ENCODE peak calls at places on chromosomes 12 and 14, in five cellular contexts. K is body of pancreas, I is heart left ventricle, S is A549, G is upper lobe of left lung. W is an unnamed sample. For H3K9me3, the result is how much of the 10 kb centered on the place peaks cover.

GRCh38 chr14:30553311-30553989 is 5.5 kb upstream of the G2E3 start:
- ATAC-seq in S (peak), I (no peak), K (no peak), G (no peak), W (no peak)

GRCh38 chr14:85529803-85530574 is at the start of gene FLRT2:
- ATAC-seq in S (peak), K (peak), G (peak), I (peak), W (no peak)

GRCh38 chr12:120692524-120693033 is 5.6 kb downstream of the MLEC start:
- ATAC-seq in G (no peak), S (peak), K (no peak), I (no peak), W (no peak)

GRCh38 chr14:63727736-63728728 is at the start of gene SGPP1:
- ATAC-seq in S (peak), K (peak), G (peak), I (peak), W (peak)

GRCh38 chr14:60863251-60863650 is 117.6 kb downstream of the TRMT5 start:
- ATAC-seq in S (no peak), G (no peak), I (no peak), K (no peak), W (no peak)

GRCh38 chr14:91227183-91227628 is 17.3 kb downstream of the GPR68 start:
- ATAC-seq in I (no peak), K (no peak), G (no peak), S (no peak), W (no peak)

GRCh38 chr14:57501039-57501557 is 7.4 kb upstream of the CCDC198 start:
- ATAC-seq in S (no peak), I (no peak), G (no peak), K (no peak), W (no peak)

GRCh38 chr14:72962829-72963312 is 36.6 kb downstream of the DCAF4 start:
- ATAC-seq in S (peak), G (peak), I (no peak), K (no peak), W (no peak)

GRCh38 chr12:40376533-40377267 is 151.9 kb downstream of the LRRK2 start:
- ATAC-seq in G (no peak), S (no peak), I (no peak), K (no peak), W (no peak)

GRCh38 chr12:124391340-124392261 is 96.7 kb downstream of the RFLNA start:
- ATAC-seq in G (peak), I (no peak), K (no peak), S (no peak), W (no peak)

GRCh38 chr14:96627811-96628775 is 125.9 kb downstream of the PAPOLA start:
- ATAC-seq in S (no peak), K (no peak), I (no peak), G (no peak), W (no peak)

GRCh38 chr12:120849765-120850164 is 54.4 kb downstream of the SPPL3 start:
- ATAC-seq in S (peak), G (no peak), I (peak), K (peak), W (no peak)

GRCh38 chr12:118036672-118037411 is 20.3 kb downstream of the RFC5 start:
- ATAC-seq in I (peak), K (no peak), S (no peak), G (no peak), W (no peak)

GRCh38 chr14:99566390-99567354 is 37.3 kb downstream of the CCDC85C start:
- ATAC-seq in I (no peak), K (no peak), S (no peak), G (no peak), W (no peak)

GRCh38 chr14:55411426-55412389 is at the start of gene ATG14:
- ATAC-seq in G (peak), S (peak), I (peak), K (peak), W (peak)

GRCh38 chr12:93679308-93679933 is 2.2 kb downstream of the CRADD start:
- ATAC-seq in I (peak), K (no peak), G (no peak), S (no peak), W (no peak)

GRCh38 chr12:93676408-93677194 is 574 bp upstream of the CRADD start:
- ATAC-seq in S (peak), G (no peak), I (no peak), K (peak), W (no peak)

GRCh38 chr12:93678779-93679178 is 1.6 kb downstream of the CRADD start:
- ATAC-seq in S (no peak), K (no peak), G (no peak), I (no peak), W (no peak)

GRCh38 chr12:93674386-93674785 is 2.8 kb upstream of the CRADD start:
- ATAC-seq in S (no peak), G (no peak), K (no peak), I (no peak), W (no peak)

GRCh38 chr12:93677195-93678064 is at the start of gene CRADD:
- ATAC-seq in G (peak), I (peak), S (peak), K (peak), W (peak)
- TF ChIP-seq CTCF in G (no peak), I (no peak), S (no peak), K (peak), W (peak)

DNA sequence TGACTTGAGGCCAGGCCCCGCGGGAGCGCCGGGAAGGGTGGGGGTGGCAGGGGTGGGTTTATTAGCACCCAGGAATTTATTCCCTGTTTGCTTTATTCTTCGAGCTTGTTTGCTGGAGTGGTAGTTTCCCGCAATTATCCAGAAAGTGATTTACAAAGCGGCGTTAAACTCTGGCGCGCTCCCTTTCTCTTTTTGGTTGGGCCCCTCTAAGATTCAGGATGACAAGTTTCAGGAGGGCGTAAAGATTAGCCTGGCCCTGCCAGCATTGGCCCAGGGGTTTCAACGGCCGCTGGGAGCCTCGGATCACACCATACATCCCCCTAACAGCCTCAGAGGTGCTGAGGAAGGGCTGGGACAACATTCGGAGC is 444 bp upstream of the NKX2-8 start:
- ATAC-seq in G (no peak), K (no peak), S (no peak), I (no peak), W (no peak)
- H3K9me3 ChIP-seq in G (under half), K (under half), S (under half), I (under half), W (under half)

GRCh38 chr12:8913702-8914032 is 642 bp upstream of the PHC1 start:
- ATAC-seq in I (no peak), G (no peak), K (no peak), S (no peak), W (no peak)

GRCh38 chr12:8909752-8910151 is 4.6 kb upstream of the PHC1 start:
- ATAC-seq in K (no peak), G (no peak), I (no peak), S (no peak), W (no peak)

GRCh38 chr12:8911606-8912268 is 2.6 kb upstream of the PHC1 start:
- ATAC-seq in S (no peak), K (no peak), I (no peak), G (no peak), W (no peak)

GRCh38 chr12:8914716-8915526 is 612 bp downstream of the PHC1 start:
- ATAC-seq in I (peak), S (peak), G (peak), K (peak), W (peak)

DNA sequence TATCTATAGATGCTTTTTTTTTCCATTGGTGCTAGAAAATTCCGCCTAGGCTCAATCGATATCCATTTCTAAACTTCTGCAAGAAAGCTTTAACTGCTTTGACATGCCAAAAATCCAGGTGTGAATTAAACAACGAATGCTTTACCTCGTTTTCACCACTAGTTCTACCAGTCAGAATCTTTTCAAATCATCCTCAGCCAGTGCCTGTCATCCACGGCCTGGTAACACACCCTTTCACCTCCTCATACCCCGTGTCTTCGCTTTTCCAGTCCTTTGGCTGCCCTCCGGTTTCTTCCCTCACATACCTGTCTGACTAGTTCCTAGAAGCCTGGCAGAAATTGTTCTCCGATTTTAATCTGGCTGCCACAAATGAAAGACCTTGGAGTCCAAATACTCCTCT is 1.4 kb upstream of the PHC1 start:
- ATAC-seq in I (no peak), S (peak), K (no peak), G (no peak), W (no peak)
- TF ChIP-seq CTCF in I (peak), S (no peak), K (no peak), G (peak), W (no peak)

GRCh38 chr12:46046436-46046835 is 56.1 kb upstream of the SCAF11 start:
- ATAC-seq in G (no peak), I (no peak), S (no peak), K (no peak), W (no peak)

GRCh38 chr12:46043972-46044520 is 53.7 kb upstream of the SCAF11 start:
- ATAC-seq in S (no peak), G (no peak), K (no peak), I (no peak), W (no peak)

GRCh38 chr12:46050805-46051204 is 60.4 kb upstream of the SCAF11 start:
- ATAC-seq in K (no peak), S (no peak), G (no peak), I (no peak), W (no peak)

DNA sequence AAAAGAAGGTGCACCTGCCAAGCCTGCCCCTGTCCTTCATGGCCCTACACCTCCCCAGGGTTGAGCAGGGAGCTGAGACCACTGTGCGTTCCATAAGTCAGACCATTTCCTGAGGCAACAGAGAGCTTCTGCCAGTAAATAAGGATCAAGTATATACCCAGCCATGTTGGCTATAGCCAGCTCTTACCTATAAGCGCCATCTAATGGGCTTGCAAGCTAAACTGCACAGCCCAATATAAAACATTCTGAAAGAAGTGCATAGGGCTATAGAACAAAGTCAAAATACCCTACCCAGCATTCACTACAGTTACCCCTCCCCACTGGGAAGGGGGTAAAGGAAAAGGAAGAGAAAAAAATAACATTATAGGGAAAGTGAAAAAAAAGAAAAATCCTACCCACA is 59.3 kb upstream of the SCAF11 start:
- ATAC-seq in K (no peak), I (no peak), S (no peak), G (no peak), W (no peak)
- H3K9me3 ChIP-seq in K (under half), I (under half), S (half or more), G (under half), W (half or more)

GRCh38 chr12:110245278-110245868 is 35.7 kb upstream of the ATP2A2 start:
- ATAC-seq in K (no peak), I (peak), G (no peak), S (peak), W (no peak)
- TF ChIP-seq CTCF in K (peak), I (no peak), G (peak), S (peak), W (no peak)

GRCh38 chr12:131131077-131131807 is 177.5 kb downstream of the ADGRD1 start:
- ATAC-seq in I (no peak), G (peak), K (no peak), S (no peak), W (no peak)

GRCh38 chr12:131130311-131130911 is 176.7 kb downstream of the ADGRD1 start:
- ATAC-seq in G (peak), I (peak), S (no peak), K (no peak), W (no peak)

GRCh38 chr12:131128556-131128955 is 174.8 kb downstream of the ADGRD1 start:
- ATAC-seq in S (no peak), G (no peak), K (no peak), I (no peak), W (no peak)

GRCh38 chr12:131131808-131132117 is 178.1 kb downstream of the ADGRD1 start:
- ATAC-seq in K (no peak), S (no peak), I (peak), G (no peak), W (no peak)

DNA sequence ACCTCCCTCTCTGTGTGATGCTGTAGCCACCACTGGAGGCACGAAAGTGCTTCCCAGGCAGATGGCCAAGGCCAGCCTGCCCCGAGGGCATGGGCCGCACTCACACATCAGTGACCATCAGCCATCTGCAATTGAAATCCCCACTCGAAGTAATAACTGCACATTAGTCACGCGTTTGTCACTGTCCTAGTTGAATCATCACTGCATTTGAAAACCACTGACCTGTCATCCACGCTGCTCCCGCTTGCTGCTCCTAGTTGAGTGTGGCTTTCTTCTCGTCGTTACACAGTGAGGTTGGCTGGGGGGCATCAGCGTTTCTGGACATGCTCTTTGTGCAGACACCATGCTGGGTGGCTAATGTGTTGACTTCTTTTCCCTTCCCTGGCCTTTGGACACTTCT is 176.1 kb downstream of the ADGRD1 start:
- ATAC-seq in G (no peak), K (no peak), S (no peak), I (no peak), W (no peak)
- H3K9me3 ChIP-seq in G (under half), K (under half), S (under half), I (under half), W (under half)